ENCODE peak calls at places on chromosomes 5 and 9, in eight cellular contexts. G is tibial artery, B is right atrium auricular region, A is H7, V is glomerular endothelial cell, D is psoas muscle, S is Calu3, P is SW480. T is an unnamed sample.

GRCh38 chr9:111067472-111067871 is 29.2 kb upstream of the LPAR1 start:
- DNase-seq in P (no peak), V (no peak), S (no peak), D (no peak), B (no peak), G (no peak), A (no peak), T (no peak)

GRCh38 chr5:57366744-57367143 is 115.9 kb downstream of the ACTBL2 start:
- DNase-seq in A (no peak), S (peak), P (peak), B (no peak), G (no peak), V (no peak), D (no peak), T (no peak)

GRCh38 chr5:133562554-133562953 is 49.8 kb downstream of the FSTL4 start:
- DNase-seq in G (no peak), S (no peak), D (no peak), P (no peak), V (no peak), A (no peak), B (no peak), T (no peak)

GRCh38 chr5:135964670-135965320 is 10.0 kb upstream of the LECT2 start:
- DNase-seq in S (no peak), B (no peak), G (no peak), A (no peak), D (no peak), P (no peak), V (no peak), T (no peak)

GRCh38 chr9:93473411-93473810 is 20.0 kb upstream of the FAM120AOS start:
- DNase-seq in V (no peak), A (no peak), S (no peak), P (no peak), B (no peak), G (no peak), D (no peak), T (no peak)

GRCh38 chr9:35756743-35757526 is 2.9 kb upstream of the MSMP start:
- DNase-seq in S (peak), P (peak), D (peak), B (peak), G (peak), V (no peak), A (peak), T (peak)

GRCh38 chr9:84512493-84512892 is 157.0 kb upstream of the NTRK2 start:
- DNase-seq in S (no peak), G (no peak), P (no peak), A (no peak), B (no peak), D (no peak), V (no peak), T (no peak)

GRCh38 chr9:130488621-130489330 is 44.0 kb downstream of the ASS1 start:
- DNase-seq in D (no peak), G (no peak), S (no peak), V (no peak), A (no peak), B (no peak), P (no peak), T (no peak)

GRCh38 chr9:97742545-97742944 is 45.4 kb upstream of the XPA start:
- DNase-seq in D (no peak), B (no peak), A (no peak), S (no peak), V (no peak), G (no peak), P (no peak), T (no peak)

GRCh38 chr5:14008819-14009311 is 64.4 kb upstream of the DNAH5 start:
- DNase-seq in A (no peak), S (peak), D (no peak), G (no peak), P (no peak), B (no peak), V (no peak), T (no peak)

GRCh38 chr5:27511061-27511460 is 472.7 kb upstream of the CDH9 start:
- DNase-seq in G (no peak), S (no peak), D (no peak), B (no peak), A (no peak), V (no peak), P (no peak), T (no peak)